ENCODE peak calls at places on chromosome 16, in nine cellular contexts. A is mesendoderm, H is psoas muscle, L is uterus, B is skeletal muscle cell, K is heart right ventricle, W is mucosa of descending colon, S is lung, Y is astrocyte of the cerebellum. C is an unnamed sample.

GRCh38 chr16:87050142-87050541 is 267.1 kb downstream of the C16orf95 start:
- DNase-seq in A (no peak), H (no peak), L (no peak), B (no peak), K (no peak), W (no peak), S (no peak), Y (no peak), C (no peak)

GRCh38 chr16:20409398-20410152 is at the start of gene ACSM5:
- DNase-seq in A (peak; percentile 49), H (peak; percentile 53), L (peak; percentile 45), B (no peak), K (peak; percentile 60), W (no peak), S (no peak), Y (no peak), C (no peak)

GRCh38 chr16:87207509-87207908 is 109.7 kb downstream of the C16orf95 start:
- DNase-seq in A (no peak), H (no peak), L (no peak), B (peak; percentile 72), K (no peak), W (no peak), S (no peak), Y (peak; percentile 70), C (peak; percentile 92)

GRCh38 chr16:47847220-47847970 is 308.4 kb downstream of the ABCC12 start:
- DNase-seq in A (peak; percentile 44), H (no peak), L (no peak), B (peak; percentile 25), K (no peak), W (no peak), S (peak; percentile 22), Y (no peak), C (no peak)

GRCh38 chr16:63816304-63816703 is 1305.6 kb downstream of the CDH11 start:
- DNase-seq in A (no peak), H (no peak), L (no peak), B (no peak), K (no peak), W (no peak), S (no peak), Y (no peak), C (no peak)

GRCh38 chr16:84648595-84649510 is 542 bp downstream of the KLHL36 start:
- DNase-seq in A (no peak), H (peak; percentile 41), L (peak; percentile 36), B (no peak), K (peak; percentile 61), W (peak; percentile 83), S (peak; percentile 45), Y (no peak), C (no peak)

GRCh38 chr16:56781565-56781964 is 51.6 kb downstream of the NUP93 start:
- DNase-seq in A (peak; percentile 27), H (no peak), L (no peak), B (no peak), K (no peak), W (no peak), S (no peak), Y (no peak), C (no peak)

GRCh38 chr16:1279945-1280589 is 24.2 kb downstream of the TPSD1 start:
- DNase-seq in A (no peak), H (no peak), L (no peak), B (no peak), K (no peak), W (no peak), S (no peak), Y (no peak), C (no peak)

GRCh38 chr16:51565149-51565548 is 414.1 kb upstream of the SALL1 start:
- DNase-seq in A (no peak), H (no peak), L (no peak), B (no peak), K (no peak), W (no peak), S (no peak), Y (no peak), C (no peak)

GRCh38 chr16:50400967-50401348 is 32.2 kb upstream of the BRD7 start:
- DNase-seq in A (no peak), H (no peak), L (no peak), B (no peak), K (no peak), W (no peak), S (peak; percentile 1), Y (no peak), C (no peak)

GRCh38 chr16:75038036-75038959 is 39.5 kb downstream of the ZNRF1 start:
- DNase-seq in A (no peak), H (no peak), L (no peak), B (no peak), K (no peak), W (no peak), S (no peak), Y (no peak), C (peak; percentile 61)

GRCh38 chr16:648071-648785 is 937 bp upstream of the WDR90 start:
- DNase-seq in A (no peak), H (no peak), L (no peak), B (no peak), K (no peak), W (peak; percentile 89), S (no peak), Y (no peak), C (peak; percentile 13)

DNA sequence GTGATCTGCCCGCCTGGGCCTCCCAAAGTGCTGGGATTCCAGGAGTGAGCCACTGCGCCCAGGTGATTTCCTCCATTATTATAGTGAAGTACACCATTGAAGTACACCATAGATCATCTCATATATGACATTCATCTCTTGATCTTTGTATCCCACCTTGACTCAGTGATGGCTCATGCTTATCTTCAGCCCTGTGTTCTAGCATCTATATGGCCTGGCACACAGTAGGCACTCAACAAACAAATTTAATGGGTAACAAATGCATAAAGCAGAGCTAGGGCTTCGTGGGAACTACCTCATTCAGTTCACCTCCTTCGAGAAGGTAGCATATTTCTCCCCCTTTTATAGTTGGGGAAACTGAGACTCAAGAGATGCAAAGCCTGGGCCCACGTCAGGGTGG is 952 bp downstream of the ENKD1 start:
- DNase-seq in A (no peak), H (no peak), L (no peak), B (no peak), K (no peak), W (no peak), S (no peak), Y (no peak), C (no peak)
- H3K4me3 ChIP-seq in A (no peak overlapping the region), H (peak overlapping the region; percentile 88), L (peak overlapping the region; percentile 86), B (peak overlapping the region; percentile 67), K (peak overlapping the region; percentile 87), W (no peak overlapping the region), S (no peak overlapping the region), Y (peak overlapping the region; percentile 64), C (peak overlapping the region; percentile 76)

GRCh38 chr16:73060948-73061495 is 13.1 kb upstream of the ZFHX3 start:
- DNase-seq in A (no peak), H (no peak), L (no peak), B (no peak), K (no peak), W (no peak), S (no peak), Y (no peak), C (no peak)
- H3K4me3 ChIP-seq in A (no peak overlapping the region), H (peak overlapping the region; percentile 88), L (no peak overlapping the region), B (peak overlapping the region; percentile 7), K (peak overlapping the region; percentile 68), W (no peak overlapping the region), S (no peak overlapping the region), Y (no peak overlapping the region), C (no peak overlapping the region)

DNA sequence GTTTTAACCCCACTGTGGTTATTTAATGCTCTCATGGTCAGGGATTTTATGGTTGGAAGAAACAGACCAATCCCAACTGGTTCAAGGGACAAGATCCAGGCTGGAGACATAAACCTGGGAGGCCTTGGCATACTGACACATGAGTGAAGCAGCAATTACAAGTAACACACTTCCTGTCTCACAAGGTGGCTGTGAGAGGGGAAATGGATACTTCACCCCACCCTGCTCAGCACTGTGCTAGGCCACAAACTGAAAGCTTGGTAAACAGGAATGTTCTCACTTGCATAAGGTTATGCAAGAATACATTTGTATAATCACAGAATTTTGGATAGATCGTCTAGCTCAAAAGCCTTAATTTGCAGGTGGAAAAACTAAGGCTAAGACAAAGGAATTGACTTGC is 215.8 kb upstream of the CDH5 start:
- DNase-seq in A (no peak), H (no peak), L (peak; percentile 28), B (no peak), K (no peak), W (no peak), S (no peak), Y (peak; percentile 37), C (peak; percentile 30)
- H3K4me3 ChIP-seq in A (no peak overlapping the region), H (no peak overlapping the region), L (no peak overlapping the region), B (no peak overlapping the region), K (no peak overlapping the region), W (no peak overlapping the region), S (no peak overlapping the region), Y (no peak overlapping the region), C (no peak overlapping the region)

DNA sequence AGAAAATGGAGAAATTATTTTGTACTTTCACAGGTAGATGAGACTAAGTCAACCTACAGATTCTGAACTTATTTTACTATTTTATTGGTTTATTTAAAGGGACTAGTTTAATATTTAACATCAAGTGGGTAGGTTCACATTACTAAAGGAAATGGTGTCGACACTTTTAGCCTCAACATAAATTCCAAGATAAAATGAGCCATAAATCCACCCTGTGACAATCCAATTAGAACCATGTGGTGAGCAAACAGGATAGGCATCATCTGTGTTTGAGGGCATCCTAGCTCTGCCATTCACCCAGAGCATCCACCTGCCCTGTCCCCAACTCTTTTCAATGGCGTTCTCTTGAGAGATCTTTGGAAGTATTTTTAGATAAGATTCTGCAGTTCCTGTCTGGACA is 92.8 kb upstream of the PMFBP1 start:
- DNase-seq in A (no peak), H (no peak), L (no peak), B (no peak), K (no peak), W (no peak), S (no peak), Y (no peak), C (no peak)
- H3K4me3 ChIP-seq in A (no peak overlapping the region), H (no peak overlapping the region), L (no peak overlapping the region), B (no peak overlapping the region), K (no peak overlapping the region), W (no peak overlapping the region), S (no peak overlapping the region), Y (no peak overlapping the region), C (no peak overlapping the region)

C was measured in fibroblast of the aortic adventitia.